ENCODE peak calls at places on chromosomes 3 and 15, in four cellular contexts. Z is A549, O is K562, A is HepG2. V is an unnamed sample.

GRCh38 chr3:111080357-111080937 is 8.8 kb downstream of the NECTIN3 start:
- DNase-seq in Z (peak), O (peak), A (peak), V (no peak)

GRCh38 chr3:52502001-52502400 is 6.9 kb downstream of the STAB1 start:
- DNase-seq in Z (no peak), O (no peak), A (no peak), V (no peak)

GRCh38 chr3:61778095-61778494 is 216.7 kb downstream of the PTPRG start:
- DNase-seq in Z (no peak), O (peak), A (peak), V (no peak)

GRCh38 chr3:169759256-169759655 is 5.6 kb downstream of the TERC start:
- DNase-seq in Z (no peak), O (no peak), A (no peak), V (no peak)

GRCh38 chr3:10674593-10674992 is 141.4 kb upstream of the SLC6A11 start:
- DNase-seq in Z (no peak), O (no peak), A (no peak), V (no peak)

GRCh38 chr3:157573281-157573680 is 70.1 kb upstream of the VEPH1 start:
- DNase-seq in Z (no peak), O (no peak), A (no peak), V (no peak)

GRCh38 chr3:150303776-150304175 is 104.3 kb upstream of the TSC22D2 start:
- DNase-seq in Z (peak), O (peak), A (peak), V (peak)

GRCh38 chr3:62184559-62184958 is 188.8 kb downstream of the FEZF2 start:
- DNase-seq in Z (no peak), O (no peak), A (peak), V (no peak)

GRCh38 chr3:37214076-37214475 is 39.7 kb upstream of the LRRFIP2 start:
- DNase-seq in Z (no peak), O (no peak), A (no peak), V (peak)

GRCh38 chr3:106542101-106542769 is 673.4 kb upstream of the CBLB start:
- DNase-seq in Z (no peak), O (no peak), A (no peak), V (peak)
- TF ChIP-seq NR3C1 in Z (no peak), O (no peak), A (no peak), V (no peak)

GRCh38 chr15:32928876-32929275 is 211.1 kb downstream of the GREM1 start:
- DNase-seq in Z (no peak), O (no peak), A (no peak), V (no peak)
- TF ChIP-seq NR3C1 in Z (no peak), O (no peak), A (no peak), V (no peak)

GRCh38 chr15:60590935-60591490 is 112.1 kb upstream of the ICE2 start:
- DNase-seq in Z (peak), O (no peak), A (peak), V (peak)

GRCh38 chr15:60592386-60593339 is 113.7 kb upstream of the ICE2 start:
- DNase-seq in Z (peak), O (peak), A (peak), V (peak)

GRCh38 chr15:60589728-60590127 is 110.8 kb upstream of the ICE2 start:
- DNase-seq in Z (no peak), O (no peak), A (no peak), V (no peak)

GRCh38 chr15:60594071-60594470 is 115.1 kb upstream of the ICE2 start:
- DNase-seq in Z (no peak), O (no peak), A (no peak), V (no peak)

DNA sequence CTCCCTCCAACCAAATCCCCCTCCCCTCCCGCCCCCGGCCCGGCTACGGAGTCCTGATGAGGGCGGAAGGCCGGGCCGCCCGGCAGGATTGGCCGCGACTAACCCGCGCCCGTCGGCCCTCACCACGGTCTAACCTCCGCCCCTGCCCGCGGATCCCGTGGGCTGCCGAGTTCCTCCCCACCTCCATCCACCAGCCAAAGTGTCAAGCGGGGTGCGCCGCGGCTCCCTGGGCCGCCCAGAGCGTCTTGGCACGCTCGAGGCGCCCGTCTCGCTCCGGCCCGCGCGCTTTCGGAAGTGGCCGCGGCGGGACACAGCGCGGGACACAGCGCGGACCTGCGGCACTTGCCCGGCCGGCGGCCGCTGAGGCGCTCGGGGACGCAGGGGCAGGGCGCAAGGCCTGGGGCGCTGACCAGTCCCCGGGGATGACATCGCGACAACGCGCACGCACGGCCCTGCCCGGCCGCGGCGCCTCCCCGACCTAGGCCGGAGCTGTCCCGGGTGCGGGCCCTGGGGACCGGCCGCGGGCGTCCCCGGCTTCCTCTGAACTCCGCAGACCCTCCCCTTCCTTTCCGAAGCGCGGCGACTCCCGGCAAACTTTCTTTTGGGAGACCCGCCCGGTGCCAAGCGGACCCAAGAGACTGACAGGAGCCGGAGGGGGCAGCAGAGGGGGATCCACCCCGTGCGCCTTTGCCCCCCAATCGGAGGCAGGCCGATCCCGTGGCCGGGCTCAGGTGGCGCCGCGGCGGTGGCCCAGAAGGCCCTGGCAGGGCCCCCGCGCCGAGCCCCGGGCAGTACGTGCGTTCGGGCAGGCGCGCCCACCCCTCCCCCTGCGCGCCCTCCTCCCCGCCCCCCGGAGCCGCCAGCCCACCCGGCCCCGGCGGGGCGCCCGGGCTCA is 112.8 kb upstream of the ICE2 start:
- DNase-seq in Z (peak), O (no peak), A (no peak), V (peak)
- TF ChIP-seq NR3C1 in Z (no peak), O (no peak), A (no peak), V (no peak)

GRCh38 chr3:40864146-40864782 is 335.0 kb upstream of the CTNNB1 start:
- DNase-seq in Z (no peak), O (no peak), A (no peak), V (no peak)
- TF ChIP-seq NR3C1 in Z (no peak), O (no peak), A (no peak), V (no peak)

DNA sequence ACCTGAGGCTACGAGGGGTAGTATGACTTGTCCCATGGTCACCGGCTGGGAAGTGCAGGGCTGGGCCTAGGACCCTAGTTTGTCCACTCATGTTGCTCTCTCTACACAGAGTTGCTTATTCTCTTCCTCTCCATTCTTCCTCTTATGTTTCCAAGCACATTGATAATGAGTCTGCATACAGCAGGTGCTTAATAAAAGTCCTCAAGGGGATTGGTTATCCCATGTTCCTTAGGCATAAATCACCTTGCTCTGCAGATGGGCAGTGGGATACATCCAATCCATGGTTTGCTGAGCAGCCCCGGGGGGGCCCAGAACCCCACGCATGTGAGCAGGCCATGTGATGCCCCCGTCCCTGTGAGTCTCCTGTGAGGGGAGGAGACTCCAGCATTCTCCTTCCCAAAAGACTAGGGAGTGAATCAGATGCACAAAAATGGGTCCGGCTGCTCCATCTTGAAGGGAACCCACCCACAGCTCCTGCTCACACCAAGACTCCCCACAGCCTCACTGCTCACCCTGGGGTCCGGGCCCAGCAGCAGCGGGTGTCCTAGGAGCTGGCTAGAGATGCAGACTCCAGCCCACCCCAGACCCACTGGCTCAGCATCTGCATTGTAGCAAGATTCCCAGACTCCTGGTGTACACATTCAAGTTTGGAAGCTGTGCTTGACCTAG is 139.9 kb downstream of the NUP210 start:
- DNase-seq in Z (no peak), O (no peak), A (no peak), V (no peak)
- TF ChIP-seq NR3C1 in Z (no peak), O (no peak), A (no peak), V (no peak)

GRCh38 chr3:24496529-24497482 is 2.2 kb upstream of the THRB start:
- DNase-seq in Z (peak), O (peak), A (peak), V (peak)
- TF ChIP-seq NR3C1 in Z (no peak), O (no peak), A (no peak), V (no peak)

GRCh38 chr3:172289583-172289982 is 158.7 kb downstream of the GHSR start:
- DNase-seq in Z (peak), O (no peak), A (no peak), V (peak)
- TF ChIP-seq NR3C1 in Z (no peak), O (no peak), A (no peak), V (no peak)

GRCh38 chr15:74127954-74128784 is 2.2 kb upstream of the ISLR2 start:
- DNase-seq in Z (peak), O (no peak), A (no peak), V (no peak)
- TF ChIP-seq NR3C1 in Z (no peak), O (no peak), A (no peak), V (no peak)